ENCODE peak calls at places on chromosomes 16 and 17, in eight cellular contexts. C is MV-4-11; X is stimulated activated CD8-positive, alpha-beta memory T cell treated with anti-CD3 and anti-CD28 coated beads, Interleukin-4, amount 100 ng/mL, for 1 hour; M is activated CD8-positive, alpha-beta memory T cell treated with anti-CD3 and anti-CD28 coated beads for 4 hours; P is myocyte; D is transverse colon; W is T-cell; R is activated T-helper 1 cell treated with Interleukin-2 at 50 U/mL for 16 hours. K is an unnamed sample.

GRCh38 chr17:77857613-77858012 is 100.9 kb upstream of the TNRC6C start:
- DNase-seq in C (no peak), X (no peak), M (peak), P (no peak), D (no peak), W (no peak), R (no peak), K (no peak)

GRCh38 chr17:3845361-3845753 is 689 bp downstream of the NCBP3 start:
- DNase-seq in C (no peak), X (no peak), M (no peak), P (peak), D (peak), W (peak), R (no peak), K (peak)

GRCh38 chr17:80316927-80317705 is 56.5 kb downstream of the RNF213 start:
- DNase-seq in C (no peak), X (no peak), M (no peak), P (no peak), D (no peak), W (no peak), R (no peak), K (no peak)

GRCh38 chr17:64262422-64263260 is at the start of gene TEX2:
- DNase-seq in C (peak), X (peak), M (peak), P (peak), D (peak), W (peak), R (peak), K (peak)

GRCh38 chr17:48830840-48831548 is at the start of gene CALCOCO2:
- DNase-seq in C (peak), X (peak), M (peak), P (peak), D (peak), W (peak), R (peak), K (peak)

GRCh38 chr16:630815-631405 is at the start of gene WFIKKN1:
- DNase-seq in C (no peak), X (no peak), M (no peak), P (no peak), D (no peak), W (no peak), R (no peak), K (peak)

GRCh38 chr17:38730526-38731379 is 612 bp downstream of the CISD3 start:
- DNase-seq in C (no peak), X (no peak), M (no peak), P (peak), D (peak), W (no peak), R (no peak), K (peak)

GRCh38 chr17:4444782-4445473 is 11.2 kb downstream of the SPNS3 start:
- DNase-seq in C (peak), X (no peak), M (no peak), P (peak), D (peak), W (no peak), R (no peak), K (peak)

GRCh38 chr16:19589771-19590302 is 34.3 kb downstream of the VPS35L start:
- DNase-seq in C (no peak), X (no peak), M (no peak), P (peak), D (no peak), W (no peak), R (no peak), K (peak)

GRCh38 chr16:29314292-29314934 is 92.1 kb downstream of the NPIPB11 start:
- DNase-seq in C (no peak), X (no peak), M (no peak), P (no peak), D (no peak), W (no peak), R (no peak), K (no peak)

GRCh38 chr16:51982715-51983680 is 563.9 kb downstream of the TOX3 start:
- DNase-seq in C (peak), X (no peak), M (no peak), P (peak), D (peak), W (no peak), R (no peak), K (peak)

GRCh38 chr16:72427786-72428480 is 256.0 kb upstream of the PMFBP1 start:
- DNase-seq in C (no peak), X (no peak), M (no peak), P (no peak), D (no peak), W (no peak), R (no peak), K (no peak)

GRCh38 chr17:6448473-6448872 is 4.2 kb downstream of the PIMREG start:
- DNase-seq in C (no peak), X (no peak), M (no peak), P (no peak), D (no peak), W (no peak), R (no peak), K (no peak)

GRCh38 chr17:68248199-68248825 is 469 bp downstream of the AMZ2 start:
- DNase-seq in C (peak), X (no peak), M (no peak), P (peak), D (peak), W (no peak), R (no peak), K (peak)

GRCh38 chr17:57915980-57916757 is 39.0 kb downstream of the CUEDC1 start:
- DNase-seq in C (no peak), X (no peak), M (no peak), P (peak), D (no peak), W (no peak), R (no peak), K (no peak)

GRCh38 chr17:54901230-54901847 is 687 bp downstream of the TOM1L1 start:
- DNase-seq in C (no peak), X (no peak), M (no peak), P (peak), D (peak), W (no peak), R (no peak), K (peak)

GRCh38 chr17:7557825-7558543 is 566 bp upstream of the TNFSF13 start:
- DNase-seq in C (peak), X (no peak), M (no peak), P (peak), D (peak), W (no peak), R (no peak), K (peak)

GRCh38 chr17:37176683-37177082 is 199.1 kb upstream of the C17orf78 start:
- DNase-seq in C (no peak), X (no peak), M (no peak), P (peak), D (no peak), W (no peak), R (no peak), K (peak)

K was measured in GM23248.